ENCODE peak calls at places on chromosome 15, in four cellular contexts. X is WTC11, O is A549, J is K562. C is an unnamed sample.

GRCh38 chr15:98779463-98780071 is 131.2 kb downstream of the IGF1R start:
- DNase-seq in X (peak; percentile 93), O (peak; percentile 85), J (peak; percentile 50), C (peak; percentile 64)

GRCh38 chr15:38103564-38103963 is 149.1 kb upstream of the SPRED1 start:
- DNase-seq in X (no peak), O (no peak), J (no peak), C (no peak)

GRCh38 chr15:66912441-66912840 is 153.0 kb upstream of the SMAD3 start:
- DNase-seq in X (no peak), O (no peak), J (no peak), C (no peak)

GRCh38 chr15:29418178-29418577 is 148.6 kb upstream of the NSMCE3 start:
- DNase-seq in X (no peak), O (no peak), J (no peak), C (no peak)

GRCh38 chr15:25545017-25545416 is 106.2 kb upstream of the UBE3A start:
- DNase-seq in X (no peak), O (no peak), J (no peak), C (no peak)

GRCh38 chr15:69919816-69920215 is 177.9 kb downstream of the TLE3 start:
- DNase-seq in X (peak; percentile 60), O (no peak), J (no peak), C (no peak)

GRCh38 chr15:51888593-51889195 is 59.2 kb downstream of the TMOD3 start:
- DNase-seq in X (no peak), O (peak; percentile 46), J (peak; percentile 28), C (no peak)

GRCh38 chr15:36863551-36863950 is 236.8 kb downstream of the MEIS2 start:
- DNase-seq in X (no peak), O (no peak), J (no peak), C (no peak)

GRCh38 chr15:98903377-98904018 is 104.1 kb downstream of the PGPEP1L start:
- DNase-seq in X (no peak), O (peak; percentile 47), J (no peak), C (no peak)

GRCh38 chr15:79593119-79593869 is 161.2 kb downstream of the MINAR1 start:
- DNase-seq in X (peak; percentile 22), O (no peak), J (no peak), C (peak; percentile 13)

GRCh38 chr15:90294601-90295269 is 29.3 kb downstream of the NGRN start:
- DNase-seq in X (peak; percentile 33), O (no peak), J (no peak), C (no peak)

GRCh38 chr15:32035285-32035684 is 5.0 kb downstream of the CHRNA7 start:
- DNase-seq in X (no peak), O (no peak), J (no peak), C (no peak)

GRCh38 chr15:68151277-68151676 is 53.9 kb downstream of the CALML4 start:
- DNase-seq in X (no peak), O (no peak), J (no peak), C (no peak)

GRCh38 chr15:31080618-31081017 is 20.9 kb downstream of the TRPM1 start:
- DNase-seq in X (peak; percentile 86), O (peak; percentile 39), J (peak; percentile 98), C (no peak)

GRCh38 chr15:68637755-68638405 is 59.1 kb downstream of the CORO2B start:
- DNase-seq in X (no peak), O (no peak), J (no peak), C (no peak)

GRCh38 chr15:71444866-71445590 is 329.8 kb downstream of the THSD4 start:
- DNase-seq in X (no peak), O (peak; percentile 79), J (no peak), C (peak; percentile 86)

GRCh38 chr15:59616390-59616789 is 4.8 kb downstream of the GCNT3 start:
- DNase-seq in X (no peak), O (no peak), J (no peak), C (peak; percentile 38)

GRCh38 chr15:84797212-84797611 is 19.9 kb upstream of the ALPK3 start:
- DNase-seq in X (no peak), O (no peak), J (no peak), C (no peak)

GRCh38 chr15:90934949-90935751 is at the start of gene UNC45A:
- DNase-seq in X (peak; percentile 96), O (peak; percentile 95), J (peak; percentile 95), C (peak; percentile 78)

GRCh38 chr15:37823601-37824275 is 110.7 kb upstream of the TMCO5A start:
- DNase-seq in X (no peak), O (no peak), J (no peak), C (no peak)

GRCh38 chr15:96551722-96552121 is 221.2 kb downstream of the NR2F2 start:
- DNase-seq in X (no peak), O (no peak), J (no peak), C (no peak)

GRCh38 chr15:88970232-88970631 is 57.1 kb upstream of the MFGE8 start:
- DNase-seq in X (no peak), O (no peak), J (no peak), C (no peak)

GRCh38 chr15:59349715-59350420 is 22.8 kb downstream of the MYO1E start:
- DNase-seq in X (no peak), O (peak; percentile 99), J (peak; percentile 14), C (peak; percentile 28)

GRCh38 chr15:84402856-84403608 is 167.5 kb downstream of the GOLGA6L4 start:
- DNase-seq in X (no peak), O (no peak), J (no peak), C (no peak)

GRCh38 chr15:60407406-60407805 is 9.6 kb upstream of the ANXA2 start:
- DNase-seq in X (no peak), O (peak; percentile 98), J (no peak), C (no peak)

GRCh38 chr15:84826369-84826823 is 9.2 kb downstream of the ALPK3 start:
- DNase-seq in X (peak; percentile 77), O (peak; percentile 75), J (peak; percentile 66), C (peak; percentile 48)

GRCh38 chr15:68700395-68701123 is 120.1 kb downstream of the ANP32A start:
- DNase-seq in X (peak; percentile 33), O (no peak), J (no peak), C (no peak)

GRCh38 chr15:98856540-98856907 is 151.1 kb downstream of the PGPEP1L start:
- DNase-seq in X (no peak), O (no peak), J (no peak), C (no peak)

GRCh38 chr15:85854345-85855097 is 59.8 kb upstream of the KLHL25 start:
- DNase-seq in X (peak; percentile 46), O (peak; percentile 88), J (peak; percentile 69), C (peak; percentile 52)

GRCh38 chr15:57914350-57915055 is 151.0 kb downstream of the ALDH1A2 start:
- DNase-seq in X (no peak), O (no peak), J (no peak), C (no peak)

GRCh38 chr15:71397377-71397776 is 282.1 kb downstream of the THSD4 start:
- DNase-seq in X (no peak), O (no peak), J (no peak), C (no peak)

GRCh38 chr15:60328852-60329443 is 68.8 kb downstream of the ANXA2 start:
- DNase-seq in X (no peak), O (no peak), J (peak; percentile 55), C (no peak)

GRCh38 chr15:45179221-45179985 is 8.4 kb downstream of the SHF start:
- DNase-seq in X (peak; percentile 72), O (peak; percentile 29), J (peak; percentile 55), C (peak; percentile 48)
- TF ChIP-seq NR3C1 in X (no peak), O (no peak), J (no peak), C (no peak)

DNA sequence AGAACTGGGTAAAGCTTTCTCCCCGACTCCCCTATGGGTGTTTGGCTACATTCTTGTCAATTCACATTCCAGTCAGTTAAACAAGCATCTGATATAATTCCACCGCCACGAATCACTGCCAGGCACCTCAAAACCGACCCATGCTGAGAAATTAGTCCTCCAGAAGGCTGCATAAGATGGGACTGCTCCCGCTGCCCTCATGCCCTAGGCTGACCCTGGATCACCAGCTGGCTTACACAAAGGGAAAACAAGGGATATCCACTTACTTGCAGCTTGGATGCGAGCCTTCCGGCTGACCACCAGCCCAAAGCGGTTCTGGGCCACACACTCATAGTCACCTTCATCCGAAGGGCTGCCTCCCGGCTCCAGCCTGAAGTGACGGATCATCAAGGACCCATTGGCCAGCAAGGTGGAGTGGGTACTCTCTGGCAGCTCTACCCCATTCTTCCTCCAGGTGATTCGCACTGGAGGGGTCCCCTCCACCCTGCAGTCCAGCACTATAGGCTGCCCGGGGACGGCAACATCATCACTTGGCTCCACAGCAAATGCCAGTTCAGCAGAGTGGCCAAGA is 2.9 kb downstream of the IGDCC3 start:
- DNase-seq in X (no peak), O (no peak), J (no peak), C (no peak)
- TF ChIP-seq NR3C1 in X (no peak), O (no peak), J (no peak), C (no peak)

GRCh38 chr15:94294556-94294955 is 63.2 kb downstream of the MCTP2 start:
- DNase-seq in X (no peak), O (no peak), J (no peak), C (no peak)
- TF ChIP-seq NR3C1 in X (no peak), O (no peak), J (no peak), C (no peak)

GRCh38 chr15:23801881-23802280 is 114.8 kb upstream of the NDN start:
- DNase-seq in X (no peak), O (no peak), J (no peak), C (no peak)
- TF ChIP-seq NR3C1 in X (no peak), O (no peak), J (no peak), C (no peak)

DNA sequence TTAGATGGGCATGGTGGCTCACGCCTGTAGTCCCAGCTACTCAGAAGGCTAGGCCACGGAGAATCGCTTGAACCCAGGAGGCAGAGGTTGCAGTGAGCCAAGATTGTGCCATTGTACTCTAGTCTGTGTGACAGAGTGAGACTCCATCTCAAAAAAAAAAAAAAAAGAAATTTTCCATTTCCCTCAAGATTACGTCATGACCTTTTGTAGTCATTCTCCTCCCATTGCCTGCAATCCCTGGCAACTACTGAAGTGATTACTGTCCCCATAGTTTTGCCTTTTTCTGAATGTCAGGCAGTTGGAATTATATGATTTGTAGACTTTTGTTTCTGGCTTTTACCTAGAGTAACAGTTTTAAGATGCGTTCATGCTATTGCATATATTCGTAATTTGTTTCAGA is 28.0 kb downstream of the WDR76 start:
- DNase-seq in X (no peak), O (no peak), J (no peak), C (no peak)
- TF ChIP-seq NR3C1 in X (no peak), O (no peak), J (no peak), C (no peak)

GRCh38 chr15:55267401-55268053 is 22.1 kb downstream of the RAB27A start:
- DNase-seq in X (no peak), O (no peak), J (no peak), C (no peak)
- TF ChIP-seq NR3C1 in X (no peak), O (no peak), J (no peak), C (no peak)

GRCh38 chr15:34737379-34737928 is 17.3 kb downstream of the GJD2 start:
- DNase-seq in X (no peak), O (no peak), J (no peak), C (no peak)
- TF ChIP-seq NR3C1 in X (no peak), O (no peak), J (no peak), C (no peak)

C was measured in HepG2.